ENCODE peak calls at places on chromosome 3, in five cellular contexts. C is A172; K is effector CD4-positive, alpha-beta T cell; L is stimulated activated CD8-positive, alpha-beta memory T cell treated with anti-CD3 and anti-CD28 coated beads, Interleukin-15, amount 100 ng/mL, for 4 hours; N is nephron progenitor cell. W is an unnamed sample.

GRCh38 chr3:66138336-66139234 is 82.2 kb upstream of the SLC25A26 start:
- DNase-seq in C (peak), L (no peak), K (no peak), N (peak), W (peak)

GRCh38 chr3:185823280-185824044 is 1.4 kb downstream of the IGF2BP2 start:
- DNase-seq in N (peak), L (no peak), C (no peak), K (no peak), W (peak)

GRCh38 chr3:58661836-58662235 is 4.7 kb downstream of the FAM3D start:
- DNase-seq in K (no peak), C (no peak), N (no peak), L (no peak), W (no peak)

GRCh38 chr3:58524326-58524888 is 12.6 kb downstream of the ACOX2 start:
- DNase-seq in C (no peak), K (no peak), N (no peak), L (no peak), W (no peak)

GRCh38 chr3:122636697-122637096 is 43.9 kb upstream of the PARP14 start:
- DNase-seq in K (no peak), L (no peak), C (no peak), N (no peak), W (no peak)

GRCh38 chr3:138898301-138898700 is 48.6 kb downstream of the FOXL2 start:
- DNase-seq in N (no peak), C (peak), L (no peak), K (no peak), W (no peak)

GRCh38 chr3:122745365-122746021 is 48.1 kb downstream of the HSPBAP1 start:
- DNase-seq in K (no peak), L (no peak), C (peak), N (no peak), W (no peak)

GRCh38 chr3:145807990-145808389 is 353.0 kb downstream of the PLOD2 start:
- DNase-seq in N (no peak), C (peak), K (no peak), L (no peak), W (no peak)

GRCh38 chr3:32596926-32597369 is 26.3 kb upstream of the DYNC1LI1 start:
- DNase-seq in L (no peak), K (no peak), C (no peak), N (no peak), W (no peak)

GRCh38 chr3:15268033-15268631 is 62.1 kb downstream of the CAPN7 start:
- DNase-seq in C (peak), L (peak), K (peak), N (peak), W (peak)

W was measured in stimulated activated naive B cell treated with anti-CD40 and anti-IgM and Interleukin-4, amounts not matched to agents 10 μg/mL and 1 μg/mL and 100 μg/mL, for 72 hours.